ENCODE peak calls at places on chromosomes 16 and 17, in five cellular contexts. One of them, this sample, is unnamed.

GRCh38 chr16:19138601-19139000 is 24.8 kb downstream of the ITPRIPL2 start:
- DNase-seq in stimulated activated CD8-positive, alpha-beta memory T cell treated with anti-CD3 and anti-CD28 coated beads, Interleukin-4, amount 100 ng/mL, for 4 hours: no peak
- DNase-seq in T follicular helper cell: no peak
- DNase-seq in brain microvascular endothelial cell: peak
- DNase-seq in HFFc6: peak
- DNase-seq in this sample: no peak

GRCh38 chr16:12081048-12081404 is 104.5 kb downstream of the SNX29 start:
- DNase-seq in stimulated activated CD8-positive, alpha-beta memory T cell treated with anti-CD3 and anti-CD28 coated beads, Interleukin-4, amount 100 ng/mL, for 4 hours: no peak
- DNase-seq in T follicular helper cell: no peak
- DNase-seq in brain microvascular endothelial cell: no peak
- DNase-seq in HFFc6: no peak
- DNase-seq in this sample: no peak

GRCh38 chr16:78762222-78762621 is 662.8 kb downstream of the WWOX start:
- DNase-seq in stimulated activated CD8-positive, alpha-beta memory T cell treated with anti-CD3 and anti-CD28 coated beads, Interleukin-4, amount 100 ng/mL, for 4 hours: no peak
- DNase-seq in T follicular helper cell: no peak
- DNase-seq in brain microvascular endothelial cell: no peak
- DNase-seq in HFFc6: no peak
- DNase-seq in this sample: no peak

GRCh38 chr17:222172-222571 is 40.7 kb upstream of the DOC2B start:
- DNase-seq in stimulated activated CD8-positive, alpha-beta memory T cell treated with anti-CD3 and anti-CD28 coated beads, Interleukin-4, amount 100 ng/mL, for 4 hours: no peak
- DNase-seq in T follicular helper cell: no peak
- DNase-seq in brain microvascular endothelial cell: no peak
- DNase-seq in HFFc6: no peak
- DNase-seq in this sample: no peak

GRCh38 chr16:23317266-23317661 is 15.2 kb downstream of the SCNN1B start:
- DNase-seq in stimulated activated CD8-positive, alpha-beta memory T cell treated with anti-CD3 and anti-CD28 coated beads, Interleukin-4, amount 100 ng/mL, for 4 hours: no peak
- DNase-seq in T follicular helper cell: no peak
- DNase-seq in brain microvascular endothelial cell: no peak
- DNase-seq in HFFc6: no peak
- DNase-seq in this sample: no peak

GRCh38 chr17:57670769-57671545 is 74.1 kb downstream of the CCDC182 start:
- DNase-seq in stimulated activated CD8-positive, alpha-beta memory T cell treated with anti-CD3 and anti-CD28 coated beads, Interleukin-4, amount 100 ng/mL, for 4 hours: no peak
- DNase-seq in T follicular helper cell: no peak
- DNase-seq in brain microvascular endothelial cell: no peak
- DNase-seq in HFFc6: no peak
- DNase-seq in this sample: no peak

GRCh38 chr16:89325861-89326471 is 108.5 kb downstream of the ZNF778 start:
- DNase-seq in stimulated activated CD8-positive, alpha-beta memory T cell treated with anti-CD3 and anti-CD28 coated beads, Interleukin-4, amount 100 ng/mL, for 4 hours: no peak
- DNase-seq in T follicular helper cell: no peak
- DNase-seq in brain microvascular endothelial cell: peak
- DNase-seq in HFFc6: peak
- DNase-seq in this sample: peak

GRCh38 chr17:64085650-64086005 is 44.3 kb downstream of the ERN1 start:
- DNase-seq in stimulated activated CD8-positive, alpha-beta memory T cell treated with anti-CD3 and anti-CD28 coated beads, Interleukin-4, amount 100 ng/mL, for 4 hours: no peak
- DNase-seq in T follicular helper cell: no peak
- DNase-seq in brain microvascular endothelial cell: no peak
- DNase-seq in HFFc6: no peak
- DNase-seq in this sample: no peak

GRCh38 chr17:350706-351435 is 1.7 kb downstream of the RPH3AL start:
- DNase-seq in stimulated activated CD8-positive, alpha-beta memory T cell treated with anti-CD3 and anti-CD28 coated beads, Interleukin-4, amount 100 ng/mL, for 4 hours: no peak
- DNase-seq in T follicular helper cell: no peak
- DNase-seq in brain microvascular endothelial cell: no peak
- DNase-seq in HFFc6: peak
- DNase-seq in this sample: peak

GRCh38 chr17:31548709-31549108 is 157.2 kb downstream of the RAB11FIP4 start:
- DNase-seq in stimulated activated CD8-positive, alpha-beta memory T cell treated with anti-CD3 and anti-CD28 coated beads, Interleukin-4, amount 100 ng/mL, for 4 hours: no peak
- DNase-seq in T follicular helper cell: no peak
- DNase-seq in brain microvascular endothelial cell: no peak
- DNase-seq in HFFc6: no peak
- DNase-seq in this sample: no peak

GRCh38 chr17:66583112-66583748 is 251.7 kb upstream of the CACNG5 start:
- DNase-seq in stimulated activated CD8-positive, alpha-beta memory T cell treated with anti-CD3 and anti-CD28 coated beads, Interleukin-4, amount 100 ng/mL, for 4 hours: no peak
- DNase-seq in T follicular helper cell: no peak
- DNase-seq in brain microvascular endothelial cell: no peak
- DNase-seq in HFFc6: no peak
- DNase-seq in this sample: no peak

GRCh38 chr17:77874303-77875050 is 84.0 kb upstream of the TNRC6C start:
- DNase-seq in stimulated activated CD8-positive, alpha-beta memory T cell treated with anti-CD3 and anti-CD28 coated beads, Interleukin-4, amount 100 ng/mL, for 4 hours: no peak
- DNase-seq in T follicular helper cell: no peak
- DNase-seq in brain microvascular endothelial cell: no peak
- DNase-seq in HFFc6: no peak
- DNase-seq in this sample: no peak

GRCh38 chr16:4679854-4680636 is 13.3 kb upstream of the NUDT16L1 start:
- DNase-seq in stimulated activated CD8-positive, alpha-beta memory T cell treated with anti-CD3 and anti-CD28 coated beads, Interleukin-4, amount 100 ng/mL, for 4 hours: no peak
- DNase-seq in T follicular helper cell: no peak
- DNase-seq in brain microvascular endothelial cell: no peak
- DNase-seq in HFFc6: no peak
- DNase-seq in this sample: no peak